ENCODE peak calls at places on chromosomes 13 and 19, in five cellular contexts. J, Y, T, W and Q are unnamed samples.

GRCh38 chr13:40096357-40096911 is 441.0 kb downstream of the COG6 start:
- DNase-seq in J (no peak), Y (peak; percentile 5), T (no peak), W (no peak), Q (peak; percentile 8)

GRCh38 chr19:35797663-35798062 is 15.0 kb downstream of the PRODH2 start:
- DNase-seq in J (no peak), Y (no peak), T (no peak), W (no peak), Q (peak; percentile 82)

GRCh38 chr19:48569814-48570213 is 17.8 kb downstream of the SULT2B1 start:
- DNase-seq in J (no peak), Y (no peak), T (no peak), W (no peak), Q (peak; percentile 25)

GRCh38 chr19:52670046-52670445 is 31.9 kb upstream of the ZNF83 start:
- DNase-seq in J (peak; percentile 55), Y (no peak), T (peak; percentile 20), W (no peak), Q (peak; percentile 57)

GRCh38 chr19:347946-348861 is 3.6 kb upstream of the MIER2 start:
- DNase-seq in J (peak; percentile 33), Y (no peak), T (peak; percentile 57), W (peak; percentile 14), Q (no peak)

GRCh38 chr13:110008816-110009215 is 222.4 kb upstream of the IRS2 start:
- DNase-seq in J (no peak), Y (no peak), T (no peak), W (no peak), Q (no peak)

GRCh38 chr13:26688286-26688685 is 72.3 kb downstream of the GPR12 start:
- DNase-seq in J (no peak), Y (no peak), T (no peak), W (no peak), Q (no peak)

GRCh38 chr13:75294110-75294509 is 187.9 kb downstream of the TBC1D4 start:
- DNase-seq in J (no peak), Y (no peak), T (no peak), W (no peak), Q (no peak)

GRCh38 chr13:104833221-104833620 is 1702.2 kb downstream of the EFNB2 start:
- DNase-seq in J (no peak), Y (no peak), T (no peak), W (no peak), Q (no peak)

GRCh38 chr19:13692096-13692495 is 72.2 kb upstream of the MRI1 start:
- DNase-seq in J (peak; percentile 6), Y (peak; percentile 21), T (peak; percentile 70), W (peak; percentile 16), Q (no peak)

GRCh38 chr13:75787249-75787940 is 151.3 kb downstream of the LMO7 start:
- DNase-seq in J (peak; percentile 65), Y (no peak), T (no peak), W (peak; percentile 58), Q (no peak)

GRCh38 chr13:107960301-107960700 is 255.0 kb downstream of the LIG4 start:
- DNase-seq in J (no peak), Y (no peak), T (no peak), W (no peak), Q (no peak)

GRCh38 chr13:28805193-28805819 is 14.8 kb upstream of the MTUS2 start:
- DNase-seq in J (no peak), Y (peak; percentile 0), T (peak; percentile 23), W (peak; percentile 13), Q (peak; percentile 80)

GRCh38 chr13:94542917-94543316 is 53.0 kb downstream of the TGDS start:
- DNase-seq in J (no peak), Y (no peak), T (no peak), W (no peak), Q (no peak)

GRCh38 chr13:99774644-99775043 is 196.9 kb downstream of the ZIC5 start:
- DNase-seq in J (no peak), Y (no peak), T (no peak), W (no peak), Q (no peak)

GRCh38 chr13:60661514-60661913 is 264.5 kb downstream of the TDRD3 start:
- DNase-seq in J (no peak), Y (no peak), T (no peak), W (no peak), Q (no peak)

GRCh38 chr19:8259142-8259921 is 48.8 kb downstream of the CD320 start:
- DNase-seq in J (no peak), Y (no peak), T (no peak), W (no peak), Q (no peak)

GRCh38 chr19:42122691-42123607 is 9.3 kb downstream of the POU2F2 start:
- DNase-seq in J (no peak), Y (no peak), T (no peak), W (no peak), Q (no peak)

GRCh38 chr13:80262051-80262695 is 78.8 kb downstream of the SPRY2 start:
- DNase-seq in J (no peak), Y (no peak), T (no peak), W (no peak), Q (no peak)

GRCh38 chr13:102838273-102838672 is 7.6 kb upstream of the ERCC5 start:
- DNase-seq in J (no peak), Y (no peak), T (no peak), W (no peak), Q (no peak)

GRCh38 chr19:38035515-38036495 is 128.8 kb downstream of the SIPA1L3 start:
- DNase-seq in J (peak; percentile 65), Y (no peak), T (peak; percentile 57), W (peak; percentile 39), Q (no peak)

GRCh38 chr13:108272333-108272732 is 2.8 kb downstream of the TNFSF13B start:
- DNase-seq in J (no peak), Y (no peak), T (no peak), W (no peak), Q (peak; percentile 19)

GRCh38 chr13:99415851-99416331 is 85.4 kb upstream of the TM9SF2 start:
- DNase-seq in J (no peak), Y (no peak), T (no peak), W (no peak), Q (no peak)

GRCh38 chr13:96027496-96027895 is 25.7 kb downstream of the UGGT2 start:
- DNase-seq in J (no peak), Y (no peak), T (no peak), W (no peak), Q (no peak)